ENCODE peak calls at places on chromosomes 7 and 10, in four cellular contexts. P is HCT116, G is H1, C is HepG2. I is an unnamed sample.
A peak's percentile ranks its signal among the peaks of the same experiment; 100 is the strongest.

GRCh38 chr10:87656431-87657072 is 3.1 kb upstream of the PAPSS2 start:
- DNase-seq in P (no peak), G (no peak), C (peak; percentile 51), I (peak; percentile 71)

GRCh38 chr7:27182861-27183681 is 2.0 kb downstream of the HOXA11 start:
- DNase-seq in P (no peak), G (no peak), C (no peak), I (peak; percentile 55)

GRCh38 chr10:59711871-59712491 is 2.3 kb upstream of the SLC16A9 start:
- DNase-seq in P (no peak), G (no peak), C (no peak), I (peak; percentile 68)

GRCh38 chr7:47326220-47326619 is 255.7 kb downstream of the TNS3 start:
- DNase-seq in P (no peak), G (no peak), C (peak; percentile 7), I (no peak)

GRCh38 chr7:56033671-56034432 is 17.4 kb downstream of the PSPH start:
- DNase-seq in P (peak; percentile 37), G (peak; percentile 81), C (peak; percentile 88), I (peak; percentile 95)

GRCh38 chr7:84162584-84162983 is 32.0 kb downstream of the SEMA3A start:
- DNase-seq in P (no peak), G (no peak), C (no peak), I (no peak)

GRCh38 chr7:111312966-111313365 is 222.0 kb downstream of the LRRN3 start:
- DNase-seq in P (no peak), G (no peak), C (peak; percentile 13), I (no peak)

GRCh38 chr7:44706788-44707557 is 41.7 kb upstream of the ZMIZ2 start:
- DNase-seq in P (no peak), G (no peak), C (no peak), I (no peak)

GRCh38 chr7:137774793-137775201 is 72.0 kb downstream of the DGKI start:
- DNase-seq in P (no peak), G (no peak), C (no peak), I (no peak)

GRCh38 chr10:11003739-11004515 is 13.7 kb upstream of the CELF2 start:
- DNase-seq in P (no peak), G (no peak), C (no peak), I (no peak)

GRCh38 chr7:116576350-116577319 is 51.8 kb downstream of the CAV1 start:
- DNase-seq in P (no peak), G (no peak), C (no peak), I (no peak)

GRCh38 chr10:68957654-68958053 is 1.7 kb downstream of the DDX21 start:
- DNase-seq in P (no peak), G (no peak), C (no peak), I (peak; percentile 10)

GRCh38 chr7:93646538-93646937 is 72.0 kb upstream of the CALCR start:
- DNase-seq in P (no peak), G (no peak), C (no peak), I (no peak)

GRCh38 chr10:17199351-17199804 is 2.1 kb downstream of the TRDMT1 start:
- DNase-seq in P (no peak), G (no peak), C (no peak), I (peak; percentile 39)

GRCh38 chr7:5354460-5355279 is 69.0 kb downstream of the TNRC18 start:
- DNase-seq in P (no peak), G (no peak), C (no peak), I (peak; percentile 99)

GRCh38 chr7:95396136-95397032 is at the start of gene PON3:
- DNase-seq in P (peak; percentile 22), G (no peak), C (peak; percentile 68), I (no peak)

GRCh38 chr7:26694713-26695112 is 169.7 kb downstream of the SKAP2 start:
- DNase-seq in P (no peak), G (no peak), C (no peak), I (no peak)

GRCh38 chr10:6563075-6563474 is 17.0 kb downstream of the PRKCQ start:
- DNase-seq in P (no peak), G (no peak), C (no peak), I (no peak)

GRCh38 chr10:118798186-118798811 is 43.5 kb upstream of the CACUL1 start:
- DNase-seq in P (peak; percentile 26), G (no peak), C (no peak), I (no peak)

GRCh38 chr10:12729885-12730284 is 271.6 kb downstream of the CCDC3 start:
- DNase-seq in P (no peak), G (peak; percentile 15), C (no peak), I (peak; percentile 42)

GRCh38 chr7:18590744-18591340 is 95.3 kb downstream of the HDAC9 start:
- DNase-seq in P (peak; percentile 27), G (no peak), C (peak; percentile 3), I (peak; percentile 62)

GRCh38 chr7:99919814-99920618 is 686 bp upstream of the TRIM4 start:
- DNase-seq in P (no peak), G (no peak), C (no peak), I (no peak)

GRCh38 chr10:49398000-49398861 is 2.3 kb upstream of the DRGX start:
- DNase-seq in P (no peak), G (no peak), C (no peak), I (peak; percentile 76)

GRCh38 chr10:97336942-97337719 is 2.6 kb upstream of the FRAT2 start:
- DNase-seq in P (no peak), G (peak; percentile 89), C (no peak), I (no peak)

GRCh38 chr7:78081344-78081743 is 282.8 kb downstream of the PHTF2 start:
- DNase-seq in P (no peak), G (no peak), C (no peak), I (no peak)

GRCh38 chr7:83020171-83020570 is 142.5 kb downstream of the PCLO start:
- DNase-seq in P (no peak), G (no peak), C (no peak), I (no peak)

GRCh38 chr10:14617850-14618249 is 156.8 kb downstream of the FAM107B start:
- DNase-seq in P (no peak), G (no peak), C (no peak), I (no peak)

GRCh38 chr10:69375307-69376151 is 41.2 kb downstream of the TACR2 start:
- DNase-seq in P (no peak), G (peak; percentile 39), C (no peak), I (no peak)

GRCh38 chr10:96089116-96089515 is 41.0 kb upstream of the ZNF518A start:
- DNase-seq in P (no peak), G (no peak), C (peak; percentile 30), I (no peak)

GRCh38 chr10:3066317-3066931 is 924 bp upstream of the PFKP start:
- DNase-seq in P (no peak), G (no peak), C (no peak), I (peak; percentile 61)

GRCh38 chr10:70744617-70745138 is 40.5 kb downstream of the TBATA start:
- DNase-seq in P (no peak), G (no peak), C (no peak), I (no peak)

GRCh38 chr10:25758041-25758457 is 176.0 kb upstream of the MYO3A start:
- DNase-seq in P (peak; percentile 26), G (no peak), C (peak; percentile 10), I (peak; percentile 61)

DNA sequence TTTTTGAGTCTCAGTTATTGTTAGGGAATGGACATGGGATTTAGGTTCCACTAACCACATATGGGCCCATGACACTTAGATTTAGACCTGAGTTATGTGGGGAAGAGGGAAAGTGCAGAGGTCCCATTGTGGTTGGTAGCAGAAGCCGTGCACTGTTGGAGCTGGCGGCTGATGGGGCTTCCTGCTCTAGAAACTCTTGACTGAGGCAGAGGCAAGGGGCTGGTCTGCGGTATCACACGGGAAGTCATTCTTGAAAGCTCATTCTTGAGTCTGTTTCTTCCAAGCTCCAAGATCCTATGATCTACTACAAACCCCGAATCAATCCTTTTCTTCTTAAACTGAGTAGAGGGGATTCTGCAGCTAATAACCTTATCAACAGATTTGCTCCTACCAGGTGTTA is 56.9 kb downstream of the AOC1 start:
- DNase-seq in P (no peak), G (no peak), C (no peak), I (peak; percentile 21)
- TF ChIP-seq YY1 in P (no peak), G (no peak), C (no peak), I (no peak)

GRCh38 chr7:835491-836401 is 3.5 kb downstream of the SUN1 start:
- DNase-seq in P (no peak), G (no peak), C (no peak), I (no peak)
- TF ChIP-seq JUND in P (no peak), G (no peak), C (no peak), I (no peak)

GRCh38 chr7:74606101-74606908 is 51.2 kb upstream of the GTF2I start:
- DNase-seq in P (no peak), G (no peak), C (no peak), I (peak; percentile 89)
- TF ChIP-seq YY1 in P (no peak), G (peak; percentile 31), C (no peak), I (no peak)

GRCh38 chr7:148265896-148266295 is 324.7 kb upstream of the C7orf33 start:
- DNase-seq in P (no peak), G (no peak), C (no peak), I (no peak)
- TF ChIP-seq JUND in P (no peak), G (no peak), C (no peak), I (no peak)

I was measured in SK-N-SH.